ENCODE peak calls at places on chromosome 7, in four cellular contexts. Z is HL-60, L is GM12878, D is K562. H is an unnamed sample.

GRCh38 chr7:145216876-145217275 is 381.0 kb upstream of the TPK1 start:
- DNase-seq in L (no peak), D (no peak), Z (no peak), H (no peak)

GRCh38 chr7:44071726-44072363 is 6.5 kb upstream of the PGAM2 start:
- DNase-seq in L (no peak), D (no peak), Z (no peak), H (no peak)

GRCh38 chr7:142436601-142437000 is 178.7 kb upstream of the PRSS58 start:
- DNase-seq in Z (no peak), D (no peak), L (no peak), H (no peak)

GRCh38 chr7:7104971-7105370 is 77.4 kb upstream of the C1GALT1 start:
- DNase-seq in Z (no peak), D (peak; percentile 74), L (no peak), H (no peak)

GRCh38 chr7:123275036-123275753 is 75.4 kb upstream of the SLC13A1 start:
- DNase-seq in Z (no peak), D (no peak), L (no peak), H (no peak)

GRCh38 chr7:156993021-156993924 is 17.2 kb downstream of the MNX1 start:
- DNase-seq in L (no peak), D (no peak), Z (no peak), H (no peak)

GRCh38 chr7:83794834-83795233 is 145.9 kb upstream of the SEMA3E start:
- DNase-seq in D (peak; percentile 3), L (no peak), Z (no peak), H (no peak)

GRCh38 chr7:120842131-120842621 is 15.8 kb downstream of the TSPAN12 start:
- DNase-seq in L (no peak), Z (no peak), D (no peak), H (no peak)

GRCh38 chr7:92835851-92836488 is 403 bp downstream of the CDK6 start:
- DNase-seq in Z (no peak), L (no peak), D (peak; percentile 73), H (peak; percentile 9)

GRCh38 chr7:155590215-155591023 is 44.1 kb upstream of the CNPY1 start:
- DNase-seq in D (peak; percentile 70), L (no peak), Z (peak; percentile 99), H (no peak)

GRCh38 chr7:131012477-131013031 is 278.5 kb upstream of the KLF14 start:
- DNase-seq in D (peak; percentile 45), L (no peak), Z (no peak), H (no peak)

GRCh38 chr7:116772423-116772852 is 89.9 kb upstream of the CAPZA2 start:
- DNase-seq in Z (no peak), D (no peak), L (no peak), H (no peak)

GRCh38 chr7:156898938-156899337 is 6.0 kb upstream of the LMBR1 start:
- DNase-seq in Z (no peak), D (no peak), L (no peak), H (no peak)

GRCh38 chr7:107922891-107923290 is 31.9 kb downstream of the DLD start:
- DNase-seq in D (no peak), Z (no peak), L (no peak), H (no peak)

GRCh38 chr7:107918948-107919347 is 28.0 kb downstream of the DLD start:
- DNase-seq in Z (no peak), L (no peak), D (no peak), H (no peak)

GRCh38 chr7:107917770-107918651 is 27.0 kb downstream of the DLD start:
- DNase-seq in L (no peak), Z (no peak), D (no peak), H (no peak)

GRCh38 chr7:107924841-107925490 is 34.0 kb downstream of the DLD start:
- DNase-seq in Z (no peak), L (peak; percentile 51), D (no peak), H (no peak)

GRCh38 chr7:107920048-107920772 is 29.2 kb downstream of the DLD start:
- DNase-seq in L (no peak), D (no peak), Z (no peak), H (no peak)
- TF ChIP-seq POLR2AphosphoS5 in L (no peak), D (no peak), Z (no peak), H (no peak)

GRCh38 chr7:18208921-18209320 is 181.3 kb upstream of the PRPS1L1 start:
- DNase-seq in Z (no peak), D (no peak), L (no peak), H (no peak)
- TF ChIP-seq SPI1 in Z (no peak), D (no peak), L (no peak), H (no peak)

GRCh38 chr7:100095704-100096103 is 5.5 kb downstream of the MCM7 start:
- DNase-seq in Z (no peak), D (no peak), L (no peak), H (no peak)

GRCh38 chr7:100100420-100101015 is 679 bp downstream of the MCM7 start:
- DNase-seq in L (peak; percentile 56), D (peak; percentile 96), Z (peak; percentile 85), H (peak; percentile 94)

GRCh38 chr7:100099452-100099851 is 1.7 kb downstream of the MCM7 start:
- DNase-seq in L (no peak), D (no peak), Z (no peak), H (no peak)

GRCh38 chr7:100101016-100101862 is at the start of the genes AP4M1 and MCM7:
- DNase-seq in Z (peak; percentile 98), D (peak; percentile 100), L (peak; percentile 92), H (peak; percentile 99)

DNA sequence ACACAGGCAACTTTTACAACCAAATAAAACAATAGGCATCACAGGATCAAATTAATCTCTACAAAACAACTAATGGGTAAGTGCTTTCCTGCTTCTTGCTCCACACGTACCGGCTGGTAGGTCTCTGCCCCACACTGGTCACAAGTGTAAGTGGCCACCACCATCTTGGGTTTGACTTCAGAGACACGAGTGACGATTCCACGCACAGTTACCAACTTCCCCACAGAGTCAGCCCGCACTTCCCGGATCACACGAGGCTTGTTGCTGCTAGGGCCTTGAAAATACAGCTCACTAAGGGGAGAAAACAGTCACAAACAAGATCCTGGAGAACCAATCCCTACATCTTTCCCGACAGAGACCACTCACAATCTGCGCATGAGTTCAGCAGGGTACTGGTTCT is 2.3 kb downstream of the MCM7 start:
- DNase-seq in Z (no peak), D (no peak), L (no peak), H (no peak)
- TF ChIP-seq POLR2AphosphoS5 in Z (no peak), D (peak; percentile 14), L (no peak), H (no peak)

DNA sequence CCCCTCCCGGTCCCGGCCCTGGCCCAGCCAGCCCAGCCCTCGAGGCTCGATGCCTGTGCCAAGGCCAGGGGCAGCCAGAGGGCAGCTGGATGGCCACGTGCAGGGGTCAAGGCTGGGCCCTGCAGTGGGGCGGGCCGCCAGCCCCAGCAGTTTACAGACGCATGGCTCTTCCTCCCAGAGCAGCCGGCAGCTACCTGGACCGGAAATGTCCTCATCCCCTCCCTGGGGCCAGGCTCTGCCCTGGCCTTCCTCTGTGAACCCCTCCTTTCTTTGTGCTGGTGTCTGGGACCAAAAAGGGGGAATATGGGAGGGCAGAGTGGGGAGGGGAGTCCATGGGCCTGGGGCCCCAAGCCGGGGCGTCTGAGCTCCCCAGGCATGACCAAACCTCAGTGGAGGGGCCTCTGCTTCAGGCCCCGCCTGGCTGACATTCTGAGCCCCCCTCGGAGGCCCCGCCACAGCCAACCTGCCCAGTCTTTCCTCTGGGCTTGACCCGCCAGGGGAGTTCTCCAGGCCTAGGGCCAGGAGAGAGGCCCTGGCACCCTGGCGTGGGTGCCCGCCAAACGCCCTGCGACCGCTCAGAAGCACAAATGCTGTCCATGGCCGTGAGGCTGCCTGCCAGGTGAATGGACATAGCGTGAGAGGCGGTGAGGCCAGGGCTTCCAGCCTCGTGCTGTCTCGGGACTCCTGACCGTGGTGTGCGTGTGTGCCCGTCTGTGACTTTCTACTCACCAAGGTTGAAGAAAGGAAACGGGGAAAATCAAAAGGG is 24.7 kb upstream of the AMZ1 start:
- DNase-seq in L (no peak), Z (no peak), D (no peak), H (no peak)
- TF ChIP-seq SPI1 in L (no peak), Z (no peak), D (no peak), H (no peak)

GRCh38 chr7:35253182-35253679 is 669 bp downstream of the TBX20 start:
- DNase-seq in Z (no peak), D (no peak), L (no peak), H (no peak)

GRCh38 chr7:35253680-35254495 is at the start of gene TBX20:
- DNase-seq in L (no peak), Z (no peak), D (no peak), H (no peak)

GRCh38 chr7:35251606-35252310 is 2.1 kb downstream of the TBX20 start:
- DNase-seq in Z (no peak), L (no peak), D (no peak), H (no peak)

GRCh38 chr7:35250941-35251340 is 3.0 kb downstream of the TBX20 start:
- DNase-seq in L (no peak), Z (no peak), D (no peak), H (no peak)

DNA sequence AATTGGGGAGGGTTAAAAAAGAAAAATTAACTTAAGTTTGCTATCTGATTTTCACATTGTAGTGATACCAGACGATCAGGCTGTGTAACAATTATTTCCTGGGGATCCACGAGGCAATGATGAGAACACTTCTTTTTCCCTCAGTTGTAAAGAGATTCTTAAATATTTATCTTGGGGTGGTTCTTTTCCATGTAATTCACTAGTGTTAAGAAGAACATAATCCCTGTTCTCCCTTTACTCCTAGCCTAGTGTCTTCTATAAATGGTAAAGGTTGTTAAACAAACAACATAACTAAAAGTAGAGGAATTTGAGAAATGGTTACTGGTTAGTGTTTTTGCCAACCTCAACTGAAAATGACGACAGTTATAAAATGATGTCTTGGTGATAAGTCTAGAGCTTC is 1.3 kb downstream of the TBX20 start:
- DNase-seq in L (no peak), Z (no peak), D (no peak), H (no peak)
- TF ChIP-seq POLR2AphosphoS5 in L (no peak), Z (no peak), D (no peak), H (no peak)